ENCODE peak calls at places on chromosomes 7 and 10, in nine cellular contexts. C is H9; W is T-helper 2 cell; I is activated naive CD4-positive, alpha-beta T cell treated with anti-CD3 and anti-CD28 coated beads, Interleukin-2, amount 10 ng/mL, durations not matched to agents 7 days and 5 days; X is posterior cingulate gyrus; O is activated T-helper 1 cell treated with anti-CD3 and anti-CD28 coated beads, Interleukin-12 subunit alpha, Interleukin-12 subunit beta, Interleukin-2, Interleukin-4 antibody, amounts not matched to agents 30 ng/mL and 10 ng/mL and 1 ng/mL, durations not matched to agents 14 hours and 24 hours and 36 hours; G is central memory CD4-positive, alpha-beta T cell; H is NCI-H2081 treated with DMSO at 0.1 percent for 48 hours; N is thyroid gland. Q is an unnamed sample.

GRCh38 chr10:13536674-13537366 is 8.0 kb upstream of the BEND7 start:
- DNase-seq in I (peak), C (peak), N (peak), H (no peak), W (no peak), O (no peak), X (no peak), G (no peak), Q (peak)

GRCh38 chr7:95776561-95777185 is 4.3 kb downstream of the DYNC1I1 start:
- DNase-seq in I (no peak), O (no peak), C (no peak), N (no peak), X (no peak), H (no peak), W (no peak), G (no peak), Q (no peak)

GRCh38 chr10:93357680-93358079 is 124.5 kb downstream of the MYOF start:
- DNase-seq in H (peak), C (peak), G (peak), X (no peak), W (no peak), N (no peak), O (no peak), I (peak), Q (no peak)

GRCh38 chr10:123381271-123381670 is 227.1 kb downstream of the BUB3 start:
- DNase-seq in O (no peak), H (no peak), X (no peak), C (no peak), N (no peak), G (no peak), W (no peak), I (no peak), Q (no peak)

GRCh38 chr7:39727614-39728013 is 104.2 kb downstream of the RALA start:
- DNase-seq in H (no peak), G (no peak), X (no peak), I (no peak), W (no peak), N (no peak), O (no peak), C (no peak), Q (no peak)

GRCh38 chr7:135923700-135924261 is 53.4 kb downstream of the MTPN start:
- DNase-seq in I (no peak), H (no peak), O (no peak), X (no peak), W (no peak), G (no peak), C (no peak), N (no peak), Q (no peak)

GRCh38 chr10:84715911-84716310 is 387.5 kb downstream of the CCSER2 start:
- DNase-seq in G (no peak), N (peak), H (no peak), W (no peak), I (peak), O (no peak), X (no peak), C (peak), Q (no peak)

GRCh38 chr7:23277359-23277989 is 21.7 kb upstream of the MALSU1 start:
- DNase-seq in X (no peak), W (no peak), N (no peak), O (peak), C (peak), H (peak), I (peak), G (peak), Q (no peak)

GRCh38 chr7:143265017-143265693 is 1.9 kb downstream of the GSTK1 start:
- DNase-seq in H (no peak), C (no peak), I (no peak), N (no peak), G (no peak), X (no peak), W (no peak), O (no peak), Q (peak)

GRCh38 chr7:28112056-28112455 is 68.5 kb downstream of the JAZF1 start:
- DNase-seq in X (no peak), H (no peak), N (no peak), G (no peak), C (no peak), W (no peak), O (no peak), I (no peak), Q (no peak)

GRCh38 chr7:97732567-97733275 is 835 bp downstream of the TAC1 start:
- DNase-seq in C (peak), H (no peak), O (no peak), W (no peak), G (no peak), I (no peak), N (no peak), X (no peak), Q (no peak)

Q was measured in heart left ventricle.